ENCODE peak calls at places on chromosomes 3 and 15, in four cellular contexts. Q is prostate gland, L is uterus, R is A549. A is an unnamed sample.

GRCh38 chr3:138768126-138768525 is 66.6 kb downstream of the PIK3CB start:
- DNase-seq in Q (no peak), L (no peak), R (no peak), A (no peak)

GRCh38 chr3:55896155-55896554 is 409.0 kb upstream of the WNT5A start:
- DNase-seq in Q (no peak), L (no peak), R (no peak), A (no peak)

GRCh38 chr3:163058190-163058854 is 1561.7 kb downstream of the OTOL1 start:
- DNase-seq in Q (no peak), L (peak; percentile 83), R (no peak), A (no peak)

GRCh38 chr15:82833283-82833682 is 23.9 kb downstream of the WHAMM start:
- DNase-seq in Q (no peak), L (no peak), R (no peak), A (no peak)

GRCh38 chr3:39811561-39811960 is 2.2 kb downstream of the MYRIP start:
- DNase-seq in Q (no peak), L (no peak), R (no peak), A (no peak)

GRCh38 chr15:82139823-82140268 is 94.0 kb upstream of the MEX3B start:
- DNase-seq in Q (no peak), L (no peak), R (peak; percentile 63), A (no peak)

GRCh38 chr15:77527164-77527778 is 105.4 kb downstream of the LINGO1 start:
- DNase-seq in Q (no peak), L (no peak), R (no peak), A (no peak)

GRCh38 chr3:136818851-136819783 is at the start of gene SLC35G2:
- DNase-seq in Q (peak; percentile 20), L (peak; percentile 42), R (peak; percentile 35), A (no peak)

GRCh38 chr3:194139977-194140351 is 4.0 kb downstream of the HES1 start:
- DNase-seq in Q (no peak), L (no peak), R (no peak), A (no peak)

GRCh38 chr3:153338487-153338886 is 176.5 kb downstream of the RAP2B start:
- DNase-seq in Q (no peak), L (no peak), R (no peak), A (no peak)

GRCh38 chr3:45986303-45986982 is 9.2 kb downstream of the FYCO1 start:
- DNase-seq in Q (peak; percentile 78), L (no peak), R (peak; percentile 53), A (peak; percentile 50)

GRCh38 chr3:94500146-94500545 is 437.3 kb downstream of the NSUN3 start:
- DNase-seq in Q (no peak), L (no peak), R (no peak), A (no peak)

GRCh38 chr3:38265604-38266307 is at the start of gene SLC22A13:
- DNase-seq in Q (no peak), L (no peak), R (no peak), A (no peak)

GRCh38 chr3:45174234-45174633 is 28.1 kb upstream of the CDCP1 start:
- DNase-seq in Q (no peak), L (no peak), R (no peak), A (no peak)

GRCh38 chr3:13282986-13283876 is 136.9 kb downstream of the NUP210 start:
- DNase-seq in Q (no peak), L (no peak), R (peak; percentile 64), A (no peak)

GRCh38 chr3:23945903-23946751 is 1.0 kb downstream of the NR1D2 start:
- DNase-seq in Q (peak; percentile 98), L (peak; percentile 99), R (peak; percentile 91), A (peak; percentile 85)

GRCh38 chr3:182284793-182285192 is 508.5 kb upstream of the ATP11B start:
- DNase-seq in Q (peak; percentile 44), L (no peak), R (no peak), A (no peak)

GRCh38 chr3:50153782-50154475 is 1.2 kb upstream of the SEMA3F start:
- DNase-seq in Q (no peak), L (no peak), R (no peak), A (no peak)

GRCh38 chr3:98099848-98100247 is 12.9 kb downstream of the OR5AC2 start:
- DNase-seq in Q (no peak), L (no peak), R (no peak), A (no peak)

GRCh38 chr3:155753038-155753647 is 8.3 kb upstream of the PLCH1 start:
- DNase-seq in Q (no peak), L (no peak), R (no peak), A (no peak)

GRCh38 chr3:39404943-39405686 is 1.4 kb upstream of the RPSA start:
- DNase-seq in Q (no peak), L (no peak), R (no peak), A (no peak)

GRCh38 chr15:35774653-35775052 is 228.7 kb upstream of the DPH6 start:
- DNase-seq in Q (no peak), L (no peak), R (no peak), A (no peak)

GRCh38 chr3:32354362-32354778 is 37.3 kb upstream of the CMTM7 start:
- DNase-seq in Q (peak; percentile 11), L (no peak), R (no peak), A (no peak)

GRCh38 chr3:50251220-50251619 is 15.2 kb downstream of the GNAI2 start:
- DNase-seq in Q (no peak), L (no peak), R (no peak), A (peak; percentile 85)

GRCh38 chr3:48187579-48188265 is 495 bp downstream of the CDC25A start:
- DNase-seq in Q (peak; percentile 10), L (peak; percentile 23), R (no peak), A (no peak)

GRCh38 chr15:65824031-65824743 is 32.1 kb upstream of the DENND4A start:
- DNase-seq in Q (peak; percentile 20), L (peak; percentile 28), R (peak; percentile 88), A (peak; percentile 16)

GRCh38 chr3:195155842-195156241 is 115.1 kb downstream of the XXYLT1 start:
- DNase-seq in Q (no peak), L (no peak), R (no peak), A (no peak)

GRCh38 chr3:16476636-16477035 is 36.9 kb downstream of the RFTN1 start:
- DNase-seq in Q (no peak), L (no peak), R (no peak), A (peak; percentile 32)

GRCh38 chr3:38574411-38575278 is 74.8 kb downstream of the SCN5A start:
- DNase-seq in Q (no peak), L (no peak), R (no peak), A (peak; percentile 21)

GRCh38 chr3:136939489-136939888 is 18.3 kb upstream of the IL20RB start:
- DNase-seq in Q (no peak), L (no peak), R (no peak), A (no peak)

GRCh38 chr15:37253877-37254276 is 153.5 kb upstream of the MEIS2 start:
- DNase-seq in Q (no peak), L (no peak), R (no peak), A (no peak)

GRCh38 chr3:188832961-188833615 is 338.7 kb upstream of the TPRG1 start:
- DNase-seq in Q (peak; percentile 52), L (no peak), R (no peak), A (no peak)

GRCh38 chr3:89173546-89173945 is 66.1 kb downstream of the EPHA3 start:
- DNase-seq in Q (no peak), L (no peak), R (no peak), A (no peak)

GRCh38 chr15:66019826-66020398 is 150.6 kb downstream of the RAB11A start:
- DNase-seq in Q (no peak), L (no peak), R (no peak), A (no peak)

GRCh38 chr15:74240002-74240568 is 4.0 kb downstream of the CCDC33 start:
- DNase-seq in Q (peak; percentile 86), L (peak; percentile 48), R (peak; percentile 72), A (peak; percentile 84)

GRCh38 chr3:126476166-126476975 is 680 bp upstream of the ZXDC start:
- DNase-seq in Q (peak; percentile 54), L (peak; percentile 76), R (peak; percentile 72), A (peak; percentile 68)
- TF ChIP-seq POLR2A in Q (peak; percentile 65), L (peak; percentile 58), R (peak; percentile 62), A (peak; percentile 42)

DNA sequence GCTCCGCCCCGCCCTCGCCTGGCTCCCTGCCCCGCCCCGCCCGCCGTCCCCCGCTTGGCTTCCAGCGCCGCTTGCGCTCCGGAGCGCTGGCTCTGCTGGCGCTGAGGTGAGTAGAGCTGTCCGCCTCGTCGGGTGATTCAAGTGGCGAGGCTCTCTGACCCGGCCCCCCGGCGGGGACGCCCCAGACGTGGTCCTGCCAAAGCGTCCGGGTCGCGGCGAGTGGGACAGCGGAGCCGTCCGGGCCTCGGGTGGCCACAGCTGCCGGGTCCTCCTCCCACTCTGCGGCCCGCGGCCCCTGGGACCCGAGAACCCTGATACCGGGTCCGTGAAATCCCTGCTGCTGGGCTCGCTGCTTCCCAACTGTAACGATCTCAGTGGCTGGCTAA is at the start of gene LRRC28:
- DNase-seq in Q (no peak), L (no peak), R (no peak), A (peak; percentile 53)
- TF ChIP-seq POLR2A in Q (peak; percentile 91), L (peak; percentile 53), R (peak; percentile 91), A (peak; percentile 83)

GRCh38 chr15:68819451-68820204 is 1.1 kb downstream of the ANP32A start:
- DNase-seq in Q (peak; percentile 42), L (peak; percentile 38), R (peak; percentile 60), A (peak; percentile 23)

GRCh38 chr15:68821190-68821897 is 649 bp upstream of the ANP32A start:
- DNase-seq in Q (no peak), L (no peak), R (peak; percentile 27), A (peak; percentile 19)

GRCh38 chr15:68821898-68822380 is 1.2 kb upstream of the ANP32A start:
- DNase-seq in Q (peak; percentile 52), L (no peak), R (no peak), A (no peak)

GRCh38 chr15:68820205-68820588 is 498 bp downstream of the ANP32A start:
- DNase-seq in Q (peak; percentile 39), L (peak; percentile 46), R (peak; percentile 31), A (no peak)

GRCh38 chr15:68820589-68821189 is at the start of gene ANP32A:
- DNase-seq in Q (peak; percentile 97), L (peak; percentile 98), R (peak; percentile 100), A (peak; percentile 92)
- TF ChIP-seq POLR2A in Q (peak; percentile 87), L (peak; percentile 88), R (peak; percentile 36), A (peak; percentile 44)

GRCh38 chr15:80924278-80924677 is 65.3 kb downstream of the MESD start:
- DNase-seq in Q (no peak), L (no peak), R (no peak), A (no peak)

GRCh38 chr15:80918440-80918839 is 71.2 kb downstream of the MESD start:
- DNase-seq in Q (no peak), L (no peak), R (no peak), A (no peak)

GRCh38 chr15:80923668-80924067 is 66.0 kb downstream of the MESD start:
- DNase-seq in Q (no peak), L (no peak), R (no peak), A (no peak)

GRCh38 chr15:80920271-80920699 is 69.3 kb downstream of the MESD start:
- DNase-seq in Q (no peak), L (no peak), R (no peak), A (no peak)

GRCh38 chr15:80921736-80922135 is 67.9 kb downstream of the MESD start:
- DNase-seq in Q (no peak), L (no peak), R (no peak), A (no peak)
- TF ChIP-seq POLR2A in Q (no peak), L (no peak), R (no peak), A (no peak)

GRCh38 chr3:140942221-140943104 is 827 bp downstream of the SLC25A36 start:
- DNase-seq in Q (peak; percentile 51), L (peak; percentile 42), R (peak; percentile 15), A (peak; percentile 30)
- TF ChIP-seq POLR2A in Q (peak; percentile 28), L (no peak), R (peak; percentile 16), A (peak; percentile 34)

GRCh38 chr3:53183514-53183913 is 22.5 kb downstream of the PRKCD start:
- DNase-seq in Q (no peak), L (no peak), R (no peak), A (no peak)
- TF ChIP-seq POLR2A in Q (no peak), L (no peak), R (no peak), A (no peak)